ENCODE peak calls at places on chromosomes 2 and 18, in six cellular contexts. Y is fibroblast of mammary gland, F is cardiac muscle cell, C is choroid plexus epithelial cell, O is keratinocyte, H is stomach. W is an unnamed sample.

GRCh38 chr2:232537079-232537478 is 2.4 kb upstream of the CHRNG start:
- DNase-seq in Y (no peak), F (no peak), C (no peak), O (no peak), H (no peak), W (no peak)

GRCh38 chr18:74346206-74346605 is 30.6 kb downstream of the C18orf63 start:
- DNase-seq in Y (no peak), F (no peak), C (no peak), O (no peak), H (no peak), W (no peak)

GRCh38 chr2:221571108-221571390 is 1.1 kb downstream of the EPHA4 start:
- DNase-seq in Y (peak; percentile 25), F (peak; percentile 9), C (peak; percentile 12), O (no peak), H (no peak), W (no peak)

GRCh38 chr18:65620076-65620696 is 130.6 kb upstream of the CDH7 start:
- DNase-seq in Y (no peak), F (no peak), C (no peak), O (no peak), H (no peak), W (no peak)

GRCh38 chr2:171568085-171568484 is 45.8 kb downstream of the CYBRD1 start:
- DNase-seq in Y (peak; percentile 19), F (no peak), C (no peak), O (no peak), H (no peak), W (no peak)

GRCh38 chr2:216315817-216316603 is 56.3 kb downstream of the MARCHF4 start:
- DNase-seq in Y (peak; percentile 64), F (peak; percentile 21), C (peak; percentile 55), O (no peak), H (no peak), W (no peak)

GRCh38 chr2:8571286-8571791 is 110.5 kb upstream of the ID2 start:
- DNase-seq in Y (no peak), F (no peak), C (no peak), O (no peak), H (no peak), W (no peak)

GRCh38 chr2:8118940-8119781 is 562.7 kb upstream of the ID2 start:
- DNase-seq in Y (no peak), F (no peak), C (no peak), O (no peak), H (no peak), W (no peak)

GRCh38 chr18:46916551-46917107 is 678 bp downstream of the PIAS2 start:
- DNase-seq in Y (peak; percentile 37), F (peak; percentile 47), C (peak; percentile 54), O (no peak), H (no peak), W (no peak)

GRCh38 chr18:58544616-58545337 is 84.1 kb downstream of the ALPK2 start:
- DNase-seq in Y (no peak), F (peak; percentile 9), C (no peak), O (no peak), H (no peak), W (no peak)

GRCh38 chr2:161576421-161576820 is 47.8 kb upstream of the SLC4A10 start:
- DNase-seq in Y (peak; percentile 2), F (peak; percentile 2), C (no peak), O (no peak), H (no peak), W (no peak)

GRCh38 chr18:57786038-57786437 is 17.1 kb downstream of the ATP8B1 start:
- DNase-seq in Y (no peak), F (no peak), C (no peak), O (no peak), H (no peak), W (no peak)

GRCh38 chr18:54679318-54680149 is 88.5 kb downstream of the DYNAP start:
- DNase-seq in Y (peak; percentile 89), F (peak; percentile 90), C (peak; percentile 94), O (peak; percentile 9), H (no peak), W (no peak)

GRCh38 chr2:236969075-236969474 is 116.6 kb upstream of the COPS8 start:
- DNase-seq in Y (no peak), F (no peak), C (no peak), O (no peak), H (peak; percentile 19), W (no peak)

GRCh38 chr2:73856214-73856613 is 27.5 kb downstream of the STAMBP start:
- DNase-seq in Y (peak; percentile 99), F (peak; percentile 44), C (peak; percentile 87), O (no peak), H (no peak), W (no peak)

GRCh38 chr2:23813438-23813837 is 113.5 kb downstream of the ATAD2B start:
- DNase-seq in Y (no peak), F (no peak), C (no peak), O (no peak), H (no peak), W (no peak)
- TF ChIP-seq CTCF in Y (no peak), F (no peak), C (no peak), O (no peak), H (no peak), W (no peak)

GRCh38 chr2:20946494-20946893 is 97.4 kb downstream of the APOB start:
- DNase-seq in Y (no peak), F (no peak), C (no peak), O (no peak), H (no peak), W (no peak)

GRCh38 chr2:20940481-20940795 is 103.4 kb downstream of the APOB start:
- DNase-seq in Y (no peak), F (no peak), C (no peak), O (no peak), H (no peak), W (no peak)

GRCh38 chr2:20942538-20943223 is 101.2 kb downstream of the APOB start:
- DNase-seq in Y (no peak), F (no peak), C (no peak), O (no peak), H (no peak), W (no peak)

GRCh38 chr2:20939786-20940480 is 103.9 kb downstream of the APOB start:
- DNase-seq in Y (no peak), F (no peak), C (no peak), O (no peak), H (no peak), W (no peak)

DNA sequence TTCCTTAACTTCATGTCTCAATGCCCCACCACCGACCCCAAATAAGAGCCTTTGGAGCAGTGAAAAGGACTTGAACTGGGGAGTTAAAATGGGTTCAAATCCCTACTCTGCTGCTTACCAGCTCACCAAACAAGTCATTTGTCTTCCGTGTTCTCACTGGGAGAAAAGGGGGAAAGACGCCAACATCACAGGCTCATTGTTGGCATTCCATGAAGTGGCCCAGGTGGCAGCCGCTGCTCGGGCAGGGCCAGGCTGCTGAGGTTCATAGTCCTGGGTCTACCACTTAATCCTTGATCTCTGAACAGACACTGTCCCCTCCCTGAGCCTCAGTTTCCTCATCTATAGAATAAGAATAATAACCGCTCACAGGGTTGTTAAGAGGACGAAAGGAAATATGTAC is 103.0 kb downstream of the APOB start:
- DNase-seq in Y (no peak), F (no peak), C (no peak), O (no peak), H (no peak), W (no peak)
- TF ChIP-seq CTCF in Y (no peak), F (no peak), C (no peak), O (no peak), H (no peak), W (no peak)

GRCh38 chr2:42132066-42132965 is 36.8 kb upstream of the EML4 start:
- DNase-seq in Y (peak; percentile 96), F (peak; percentile 80), C (peak; percentile 75), O (no peak), H (no peak), W (no peak)
- TF ChIP-seq CTCF in Y (no peak), F (no peak), C (no peak), O (no peak), H (no peak), W (no peak)

GRCh38 chr2:66521459-66521858 is 86.5 kb downstream of the MEIS1 start:
- DNase-seq in Y (no peak), F (no peak), C (no peak), O (no peak), H (no peak), W (no peak)
- TF ChIP-seq CTCF in Y (no peak), F (no peak), C (no peak), O (no peak), H (no peak), W (no peak)

GRCh38 chr2:31693882-31694281 is 113.1 kb upstream of the SRD5A2 start:
- DNase-seq in Y (peak; percentile 19), F (peak; percentile 6), C (peak; percentile 17), O (no peak), H (no peak), W (no peak)

GRCh38 chr2:31696068-31696467 is 115.3 kb upstream of the SRD5A2 start:
- DNase-seq in Y (no peak), F (no peak), C (no peak), O (no peak), H (no peak), W (no peak)

GRCh38 chr2:31694444-31694843 is 113.7 kb upstream of the SRD5A2 start:
- DNase-seq in Y (peak; percentile 15), F (peak; percentile 12), C (peak; percentile 13), O (no peak), H (no peak), W (no peak)
- TF ChIP-seq CTCF in Y (peak; percentile 18), F (no peak), C (peak; percentile 30), O (peak; percentile 26), H (no peak), W (no peak)

DNA sequence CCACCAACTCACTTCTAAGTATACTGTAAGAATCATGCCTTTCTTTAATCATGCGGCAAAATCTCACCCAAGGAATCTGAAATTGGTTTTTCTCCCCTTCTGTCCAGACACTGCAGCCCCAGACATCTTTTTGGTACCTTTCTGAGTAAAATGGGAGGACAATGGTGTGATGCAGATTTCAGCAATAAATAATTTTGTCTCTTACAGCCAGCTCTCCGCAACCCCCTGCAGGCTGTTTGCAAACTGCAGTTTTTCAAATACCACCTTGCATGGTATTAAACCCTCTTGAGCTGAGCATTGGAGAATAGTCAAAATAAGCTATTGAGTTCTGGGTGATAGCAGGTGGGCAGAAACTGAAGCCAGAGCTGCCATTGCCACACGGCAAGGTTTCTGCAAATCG is 32.2 kb downstream of the GPR39 start:
- DNase-seq in Y (peak; percentile 56), F (peak; percentile 67), C (peak; percentile 78), O (no peak), H (no peak), W (no peak)
- TF ChIP-seq CTCF in Y (peak; percentile 80), F (peak; percentile 86), C (peak; percentile 94), O (peak; percentile 70), H (no peak), W (peak; percentile 57)